ENCODE peak calls at places on chromosomes 12 and 14, in five cellular contexts. R is ovary, V is heart left ventricle, C is GM12878, X is breast epithelium. J is an unnamed sample.

GRCh38 chr12:3293446-3294161 is 197.4 kb upstream of the PRMT8 start:
- DNase-seq in R (no peak), V (no peak), C (no peak), X (no peak), J (no peak)

GRCh38 chr14:31206536-31207286 is 882 bp downstream of the HECTD1 start:
- DNase-seq in R (peak; percentile 36), V (peak; percentile 44), C (no peak), X (no peak), J (peak; percentile 71)

GRCh38 chr14:32561520-32561919 is 232.4 kb downstream of the AKAP6 start:
- DNase-seq in R (no peak), V (no peak), C (no peak), X (no peak), J (peak; percentile 66)

GRCh38 chr12:24223926-24224325 is 274.5 kb upstream of the SOX5 start:
- DNase-seq in R (no peak), V (no peak), C (no peak), X (no peak), J (no peak)

GRCh38 chr12:125070117-125070516 is 4.9 kb downstream of the AACS start:
- DNase-seq in R (no peak), V (no peak), C (no peak), X (no peak), J (no peak)

GRCh38 chr12:122855985-122856831 is 21.0 kb downstream of the HIP1R start:
- DNase-seq in R (no peak), V (no peak), C (no peak), X (no peak), J (no peak)

GRCh38 chr14:59600211-59600945 is 23.8 kb upstream of the CCDC175 start:
- DNase-seq in R (no peak), V (no peak), C (no peak), X (no peak), J (no peak)

GRCh38 chr12:96454396-96454795 is 35.0 kb upstream of the CFAP54 start:
- DNase-seq in R (no peak), V (no peak), C (no peak), X (no peak), J (no peak)

GRCh38 chr14:100076133-100076532 is 10.9 kb downstream of the EVL start:
- DNase-seq in R (no peak), V (peak; percentile 35), C (no peak), X (no peak), J (no peak)

GRCh38 chr12:105502426-105502930 is 172.0 kb downstream of the C12orf75 start:
- DNase-seq in R (no peak), V (no peak), C (no peak), X (no peak), J (no peak)

GRCh38 chr12:92503029-92503931 is 199.5 kb upstream of the PLEKHG7 start:
- DNase-seq in R (peak; percentile 66), V (no peak), C (peak; percentile 96), X (no peak), J (peak; percentile 66)

GRCh38 chr12:24155042-24155441 is 205.6 kb upstream of the SOX5 start:
- DNase-seq in R (no peak), V (no peak), C (no peak), X (no peak), J (no peak)

GRCh38 chr12:13343380-13343779 is 146.9 kb downstream of the EMP1 start:
- DNase-seq in R (no peak), V (no peak), C (no peak), X (no peak), J (no peak)

GRCh38 chr12:45648070-45648469 is 81.4 kb upstream of the ARID2 start:
- DNase-seq in R (no peak), V (no peak), C (no peak), X (no peak), J (no peak)

GRCh38 chr12:96510306-96510764 is 21.0 kb downstream of the CFAP54 start:
- DNase-seq in R (no peak), V (no peak), C (no peak), X (no peak), J (no peak)

GRCh38 chr14:34324363-34324795 is 137.7 kb downstream of the SPTSSA start:
- DNase-seq in R (no peak), V (no peak), C (no peak), X (no peak), J (no peak)

GRCh38 chr12:131105736-131106356 is 152.1 kb downstream of the ADGRD1 start:
- DNase-seq in R (no peak), V (no peak), C (no peak), X (peak; percentile 45), J (no peak)
- H3K27ac ChIP-seq in R (no peak overlapping the region), V (no peak overlapping the region), C (no peak overlapping the region), X (no peak overlapping the region), J (no peak overlapping the region)

GRCh38 chr14:60738843-60739508 is 4.4 kb downstream of the MNAT1 start:
- DNase-seq in R (peak; percentile 37), V (no peak), C (no peak), X (no peak), J (no peak)

GRCh38 chr14:60736494-60736893 is 1.9 kb downstream of the MNAT1 start:
- DNase-seq in R (no peak), V (no peak), C (no peak), X (no peak), J (no peak)

GRCh38 chr14:60732840-60733483 is 1.6 kb upstream of the MNAT1 start:
- DNase-seq in R (no peak), V (no peak), C (no peak), X (no peak), J (no peak)

DNA sequence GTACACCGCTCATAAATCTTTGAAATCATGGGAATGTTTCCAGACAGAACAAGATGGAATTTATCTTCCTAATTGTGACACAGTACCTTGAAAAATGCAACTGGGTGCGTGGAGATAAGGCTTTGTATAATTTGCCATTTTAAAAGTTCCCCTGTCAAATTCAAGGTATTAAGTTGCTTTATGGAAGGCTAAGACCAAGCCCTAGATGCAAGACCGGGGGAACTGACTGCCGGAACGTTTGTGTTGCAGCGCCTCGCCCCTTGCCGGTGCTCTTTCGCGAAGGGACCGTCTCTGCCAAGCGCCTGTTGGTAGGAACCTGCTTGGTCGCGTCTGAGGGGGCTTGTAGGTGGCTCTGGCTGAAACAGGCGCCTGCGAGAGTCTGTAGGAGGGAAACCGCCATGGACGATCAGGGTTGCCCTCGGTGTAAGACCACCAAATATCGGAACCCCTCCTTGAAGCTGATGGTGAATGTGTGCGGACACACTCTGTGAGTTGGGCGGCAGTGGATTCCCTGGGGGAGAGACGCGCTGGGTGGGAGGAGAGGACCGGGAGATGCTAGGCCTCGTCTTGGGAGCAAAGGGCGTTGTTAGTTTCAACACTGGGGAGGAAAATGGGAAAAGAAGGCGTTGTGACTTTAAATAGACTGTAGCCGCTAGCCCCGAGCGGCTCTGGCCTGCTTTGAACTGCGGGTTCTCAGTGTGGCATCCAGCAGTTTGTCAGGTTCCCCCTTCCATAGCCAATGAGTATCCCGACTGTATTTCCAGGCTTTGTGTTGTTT is at the start of gene MNAT1:
- DNase-seq in R (peak; percentile 73), V (peak; percentile 74), C (peak; percentile 56), X (peak; percentile 71), J (peak; percentile 86)
- TF ChIP-seq CTCF in R (no peak), V (no peak), C (no peak), X (peak; percentile 11), J (no peak)

DNA sequence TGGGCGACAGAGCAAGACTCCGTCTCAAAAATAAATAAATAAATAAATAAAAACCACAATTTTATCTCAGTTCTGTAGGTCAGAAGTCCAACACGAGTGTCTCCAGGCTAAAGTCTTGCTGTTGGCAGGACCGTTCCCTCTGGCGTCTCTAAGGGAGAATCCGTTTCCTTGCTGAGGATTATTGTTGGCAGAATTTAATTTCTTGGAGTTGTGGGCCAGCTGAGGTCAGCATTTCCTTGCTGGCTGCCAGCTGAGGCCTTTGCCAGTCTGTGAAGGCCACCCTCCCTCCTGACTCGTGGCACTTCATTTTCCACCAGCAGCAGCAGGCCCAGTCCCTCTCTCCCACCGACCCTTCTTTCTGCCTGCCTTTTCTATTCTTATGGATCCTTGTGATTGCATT is 17.2 kb downstream of the PSMC1 start:
- DNase-seq in R (no peak), V (no peak), C (no peak), X (no peak), J (no peak)
- TF ChIP-seq POLR2A in R (no peak), V (no peak), C (no peak), X (no peak), J (no peak)

GRCh38 chr12:14910090-14910915 is 24.6 kb upstream of the MGP start:
- DNase-seq in R (no peak), V (no peak), C (no peak), X (no peak), J (no peak)
- H3K27ac ChIP-seq in R (no peak overlapping the region), V (no peak overlapping the region), C (no peak overlapping the region), X (peak overlapping the region; percentile 53), J (no peak overlapping the region)

GRCh38 chr14:64811676-64812075 is 68.0 kb downstream of the SPTB start:
- DNase-seq in R (no peak), V (no peak), C (no peak), X (no peak), J (no peak)
- TF ChIP-seq CTCF in R (no peak), V (no peak), C (no peak), X (no peak), J (no peak)

GRCh38 chr12:6347367-6348338 is 5.8 kb upstream of the TNFRSF1A start:
- DNase-seq in R (peak; percentile 86), V (peak; percentile 64), C (no peak), X (no peak), J (peak; percentile 84)
- TF ChIP-seq POLR2A in R (peak; percentile 45), V (no peak), C (no peak), X (no peak), J (no peak)

GRCh38 chr14:55125403-55125802 is 3.6 kb upstream of the LGALS3 start:
- DNase-seq in R (no peak), V (no peak), C (no peak), X (no peak), J (no peak)
- H3K27ac ChIP-seq in R (no peak overlapping the region), V (peak overlapping the region; percentile 39), C (no peak overlapping the region), X (peak overlapping the region; percentile 27), J (no peak overlapping the region)

J was measured in sigmoid colon.